ENCODE peak calls at places on chromosomes 2 and 18, in eight cellular contexts. Z is neuronal stem cell; K is activated CD8-positive, alpha-beta memory T cell treated with anti-CD3 and anti-CD28 coated beads, Interleukin-2, amount 50 U/mL, for 48 hours; G is DMS153; P is MV-4-11; O is AG08396; W is tibial artery; L is cardiac fibroblast. E is an unnamed sample.

GRCh38 chr2:107645586-107645985 is 181.1 kb upstream of the RGPD4 start:
- DNase-seq in O (no peak), L (no peak), Z (no peak), W (no peak), K (no peak), G (no peak), P (peak; percentile 36), E (no peak)

GRCh38 chr18:13813271-13813849 is 10.6 kb upstream of the MC5R start:
- DNase-seq in P (peak; percentile 41), G (no peak), O (peak; percentile 83), Z (peak; percentile 65), L (peak; percentile 70), K (peak; percentile 74), W (peak; percentile 77), E (peak; percentile 32)

GRCh38 chr2:196239622-196240587 is 68.5 kb upstream of the STK17B start:
- DNase-seq in G (peak; percentile 12), W (peak; percentile 51), P (peak; percentile 98), K (peak; percentile 82), Z (no peak), O (no peak), L (peak; percentile 91), E (peak; percentile 47)

GRCh38 chr2:206086683-206087350 is 843 bp upstream of the INO80D start:
- DNase-seq in Z (no peak), O (no peak), G (no peak), K (no peak), W (no peak), P (no peak), L (peak; percentile 32), E (no peak)

GRCh38 chr18:45107425-45107824 is 426.7 kb downstream of the SETBP1 start:
- DNase-seq in L (peak; percentile 81), O (peak; percentile 22), K (no peak), G (no peak), Z (no peak), W (no peak), P (no peak), E (peak; percentile 18)

GRCh38 chr2:27866237-27866636 is 23.9 kb downstream of the RBKS start:
- DNase-seq in W (no peak), L (no peak), O (no peak), P (no peak), Z (no peak), K (no peak), G (no peak), E (no peak)

GRCh38 chr2:170177950-170178781 is at the start of gene MYO3B:
- DNase-seq in Z (no peak), L (peak; percentile 28), O (no peak), W (no peak), P (no peak), K (no peak), G (no peak), E (peak; percentile 24)

GRCh38 chr2:99559075-99559662 is 69.4 kb upstream of the REV1 start:
- DNase-seq in Z (peak; percentile 76), O (peak; percentile 87), G (peak; percentile 69), P (peak; percentile 49), L (peak; percentile 76), W (peak; percentile 85), K (peak; percentile 99), E (peak; percentile 59)

GRCh38 chr2:85933753-85934594 is 45.2 kb upstream of the ST3GAL5 start:
- DNase-seq in G (no peak), O (peak; percentile 59), W (no peak), Z (no peak), P (no peak), K (no peak), L (peak; percentile 92), E (peak; percentile 24)

GRCh38 chr2:98514879-98515570 is 70.4 kb downstream of the INPP4A start:
- DNase-seq in G (no peak), Z (no peak), O (peak; percentile 53), P (peak; percentile 59), L (peak; percentile 56), K (no peak), W (no peak), E (peak; percentile 21)

GRCh38 chr2:217204358-217204757 is 344.5 kb upstream of the TNP1 start:
- DNase-seq in G (no peak), O (peak; percentile 13), P (no peak), Z (no peak), L (peak; percentile 74), W (no peak), K (no peak), E (no peak)

E was measured in MG63.